ENCODE peak calls at places on chromosomes 3 and 15, in six cellular contexts. M is thoracic aorta, C is BJ, S is GM10248, V is RWPE1, R is lower leg skin. U is an unnamed sample.

GRCh38 chr3:10917176-10917575 is 75.4 kb upstream of the SLC6A1 start:
- DNase-seq in R (no peak), S (no peak), V (peak; percentile 6), C (no peak), M (no peak), U (no peak)

GRCh38 chr15:36914962-36915808 is 185.2 kb downstream of the MEIS2 start:
- DNase-seq in S (no peak), R (no peak), V (no peak), C (no peak), M (no peak), U (no peak)

GRCh38 chr15:26376243-26376642 is 396.6 kb downstream of the GABRB3 start:
- DNase-seq in V (no peak), M (no peak), C (no peak), R (no peak), S (no peak), U (no peak)

GRCh38 chr3:158058775-158059174 is 47.4 kb downstream of the SHOX2 start:
- DNase-seq in C (no peak), V (no peak), M (no peak), S (no peak), R (no peak), U (no peak)

GRCh38 chr15:37009288-37009687 is 91.1 kb downstream of the MEIS2 start:
- DNase-seq in M (no peak), S (no peak), R (no peak), C (no peak), V (no peak), U (no peak)

GRCh38 chr15:39438260-39438659 is 142.6 kb upstream of the THBS1 start:
- DNase-seq in S (no peak), R (peak; percentile 39), V (no peak), C (no peak), M (no peak), U (no peak)

GRCh38 chr3:61718565-61718964 is 157.2 kb downstream of the PTPRG start:
- DNase-seq in M (no peak), C (no peak), V (no peak), R (no peak), S (no peak), U (no peak)

GRCh38 chr15:66941791-66942190 is 123.6 kb upstream of the SMAD3 start:
- DNase-seq in V (no peak), R (no peak), S (no peak), M (no peak), C (no peak), U (no peak)

GRCh38 chr3:161854232-161854771 is 357.7 kb downstream of the OTOL1 start:
- DNase-seq in V (peak; percentile 64), R (no peak), S (peak; percentile 10), C (peak; percentile 3), M (no peak), U (no peak)

GRCh38 chr3:125280966-125281365 is 68.4 kb upstream of the SLC12A8 start:
- DNase-seq in C (no peak), V (peak; percentile 2), R (no peak), S (no peak), M (no peak), U (no peak)

GRCh38 chr3:173725507-173725906 is 328.0 kb downstream of the NLGN1 start:
- DNase-seq in V (no peak), R (no peak), M (no peak), S (no peak), C (no peak), U (no peak)

GRCh38 chr3:69819283-69819682 is 80.0 kb downstream of the MITF start:
- DNase-seq in S (no peak), V (no peak), R (peak; percentile 37), C (no peak), M (no peak), U (no peak)

GRCh38 chr3:117756580-117756979 is 1047.0 kb downstream of the TUSC7 start:
- DNase-seq in R (no peak), V (no peak), M (no peak), C (no peak), S (no peak), U (no peak)

GRCh38 chr3:33064929-33065328 is 32.0 kb downstream of the GLB1 start:
- DNase-seq in S (no peak), M (no peak), C (no peak), V (no peak), R (no peak), U (no peak)

GRCh38 chr3:121705541-121705940 is 44.0 kb downstream of the GOLGB1 start:
- DNase-seq in C (no peak), S (no peak), M (no peak), V (no peak), R (no peak), U (no peak)

GRCh38 chr3:14145670-14146380 is 21.0 kb downstream of the TMEM43 start:
- DNase-seq in R (no peak), S (no peak), V (no peak), M (no peak), C (no peak), U (no peak)

GRCh38 chr3:152043620-152044019 is 170.2 kb downstream of the SUCNR1 start:
- DNase-seq in M (no peak), S (no peak), V (no peak), R (no peak), C (no peak), U (no peak)

GRCh38 chr3:188974856-188975611 is 196.7 kb upstream of the TPRG1 start:
- DNase-seq in S (no peak), M (no peak), V (no peak), C (no peak), R (no peak), U (no peak)

GRCh38 chr3:127848131-127849129 is 26.1 kb upstream of the MGLL start:
- DNase-seq in R (no peak), S (no peak), V (no peak), C (no peak), M (no peak), U (no peak)

GRCh38 chr3:136414476-136414875 is 164.3 kb downstream of the PCCB start:
- DNase-seq in C (no peak), S (no peak), V (no peak), M (no peak), R (no peak), U (no peak)

GRCh38 chr3:181176610-181177009 is 187.1 kb upstream of the DNAJC19 start:
- DNase-seq in S (no peak), M (peak; percentile 7), R (peak; percentile 52), V (peak; percentile 26), C (no peak), U (peak; percentile 82)

GRCh38 chr3:194072691-194073279 is 63.2 kb upstream of the HES1 start:
- DNase-seq in S (no peak), C (no peak), M (no peak), R (no peak), V (no peak), U (no peak)

GRCh38 chr3:197511130-197511529 is 44.6 kb downstream of the BDH1 start:
- DNase-seq in R (no peak), M (no peak), C (no peak), S (no peak), V (no peak), U (no peak)

GRCh38 chr3:188234172-188234571 is 80.2 kb downstream of the LPP start:
- DNase-seq in C (no peak), R (no peak), S (no peak), M (no peak), V (no peak), U (no peak)

GRCh38 chr15:25397110-25397509 is 41.7 kb downstream of the UBE3A start:
- DNase-seq in M (no peak), C (no peak), S (no peak), V (no peak), R (no peak), U (no peak)

GRCh38 chr3:49007771-49008528 is 759 bp downstream of the WDR6 start:
- DNase-seq in R (peak; percentile 89), V (peak; percentile 83), S (peak; percentile 86), M (no peak), C (no peak), U (no peak)
- TF ChIP-seq CTCF in R (no peak), V (no peak), S (no peak), M (no peak), C (no peak), U (no peak)

GRCh38 chr3:169133178-169134161 is 530.0 kb downstream of the MECOM start:
- DNase-seq in R (no peak), V (peak; percentile 9), S (no peak), M (no peak), C (no peak), U (no peak)
- TF ChIP-seq CTCF in R (no peak), V (peak; percentile 61), S (no peak), M (peak; percentile 43), C (peak; percentile 45), U (no peak)

DNA sequence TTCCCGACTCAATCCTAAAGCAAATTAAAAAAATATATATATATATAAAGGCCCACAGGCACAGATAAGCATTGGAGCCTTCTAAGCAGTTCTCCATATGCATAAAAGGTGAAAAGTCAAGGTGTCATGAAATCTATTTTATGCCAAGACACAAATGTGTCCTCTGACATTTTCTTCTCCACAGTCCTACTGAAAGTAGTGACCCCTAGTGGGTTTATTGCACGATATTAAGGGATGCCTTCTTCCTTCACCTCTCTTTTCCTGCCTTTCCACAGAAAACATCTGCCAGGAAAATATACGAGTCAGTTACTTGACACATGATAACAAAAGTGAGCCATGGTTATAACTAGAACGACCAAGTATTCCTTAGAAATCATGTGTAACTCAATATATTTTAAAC is 303.2 kb downstream of the TIGIT start:
- DNase-seq in V (no peak), M (no peak), R (no peak), S (no peak), C (no peak), U (no peak)
- TF ChIP-seq CTCF in V (no peak), M (no peak), R (no peak), S (no peak), C (peak; percentile 9), U (no peak)

DNA sequence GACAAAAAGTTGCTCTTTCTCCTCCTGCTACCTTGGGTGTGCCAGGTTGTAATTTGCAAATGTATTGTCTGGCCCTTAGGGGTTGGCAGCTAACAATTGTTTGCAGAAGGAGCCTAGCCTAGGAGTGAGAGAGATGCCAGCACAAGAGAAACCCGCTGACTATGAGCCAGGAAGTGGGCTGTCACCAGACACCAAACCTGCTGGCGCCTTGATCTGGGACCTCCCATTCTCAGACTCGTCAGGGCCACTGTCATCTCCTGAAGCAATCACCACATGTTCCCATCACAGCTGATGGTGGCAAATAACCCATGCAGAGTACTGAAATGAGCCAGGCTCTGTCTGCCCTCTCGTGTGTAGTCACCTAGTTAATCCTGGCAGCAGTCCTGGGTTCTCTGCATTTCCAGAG is 406.4 kb upstream of the NPAP1 start:
- DNase-seq in R (no peak), V (no peak), C (no peak), M (no peak), S (no peak), U (no peak)
- TF ChIP-seq CTCF in R (no peak), V (no peak), C (no peak), M (no peak), S (no peak), U (no peak)